ENCODE peak calls at places on chromosomes 7 and 10, in five cellular contexts. One of them, this sample, is unnamed.

GRCh38 chr7:150520145-150520544 is 5.5 kb downstream of the GIMAP7 start:
- DNase-seq in thyroid gland: no peak
- DNase-seq in BJ: no peak
- DNase-seq in dorsolateral prefrontal cortex: no peak
- DNase-seq in HCT116: no peak
- DNase-seq in this sample: no peak

GRCh38 chr10:132155723-132156381 is 30.9 kb upstream of the DPYSL4 start:
- DNase-seq in thyroid gland: no peak
- DNase-seq in BJ: no peak
- DNase-seq in dorsolateral prefrontal cortex: peak
- DNase-seq in HCT116: no peak
- DNase-seq in this sample: no peak

GRCh38 chr7:17298840-17299476 is 506 bp downstream of the AHR start:
- DNase-seq in thyroid gland: peak
- DNase-seq in BJ: no peak
- DNase-seq in dorsolateral prefrontal cortex: peak
- DNase-seq in HCT116: no peak
- DNase-seq in this sample: peak

GRCh38 chr7:55546826-55547225 is 25.5 kb downstream of the VOPP1 start:
- DNase-seq in thyroid gland: peak
- DNase-seq in BJ: peak
- DNase-seq in dorsolateral prefrontal cortex: peak
- DNase-seq in HCT116: peak
- DNase-seq in this sample: peak

GRCh38 chr10:103592186-103593021 is 98.9 kb downstream of the NEURL1 start:
- DNase-seq in thyroid gland: no peak
- DNase-seq in BJ: no peak
- DNase-seq in dorsolateral prefrontal cortex: no peak
- DNase-seq in HCT116: peak
- DNase-seq in this sample: peak

GRCh38 chr7:42046483-42046882 is 190.5 kb downstream of the GLI3 start:
- DNase-seq in thyroid gland: no peak
- DNase-seq in BJ: no peak
- DNase-seq in dorsolateral prefrontal cortex: no peak
- DNase-seq in HCT116: no peak
- DNase-seq in this sample: no peak

GRCh38 chr10:23469596-23470237 is 30.8 kb downstream of the OTUD1 start:
- DNase-seq in thyroid gland: peak
- DNase-seq in BJ: no peak
- DNase-seq in dorsolateral prefrontal cortex: no peak
- DNase-seq in HCT116: no peak
- DNase-seq in this sample: no peak

GRCh38 chr10:79079490-79080355 is 11.0 kb downstream of the ZMIZ1 start:
- DNase-seq in thyroid gland: peak
- DNase-seq in BJ: no peak
- DNase-seq in dorsolateral prefrontal cortex: no peak
- DNase-seq in HCT116: no peak
- DNase-seq in this sample: peak

GRCh38 chr7:12581897-12582296 is 11.4 kb downstream of the SCIN start:
- DNase-seq in thyroid gland: no peak
- DNase-seq in BJ: peak
- DNase-seq in dorsolateral prefrontal cortex: no peak
- DNase-seq in HCT116: no peak
- DNase-seq in this sample: no peak

GRCh38 chr10:47287365-47287802 is 12.6 kb upstream of the GDF10 start:
- DNase-seq in thyroid gland: no peak
- DNase-seq in BJ: no peak
- DNase-seq in dorsolateral prefrontal cortex: no peak
- DNase-seq in HCT116: no peak
- DNase-seq in this sample: no peak

GRCh38 chr7:42758124-42758523 is 153.7 kb downstream of the C7orf25 start:
- DNase-seq in thyroid gland: no peak
- DNase-seq in BJ: no peak
- DNase-seq in dorsolateral prefrontal cortex: no peak
- DNase-seq in HCT116: no peak
- DNase-seq in this sample: no peak

GRCh38 chr7:2253525-2254244 is 11.7 kb downstream of the NUDT1 start:
- DNase-seq in thyroid gland: no peak
- DNase-seq in BJ: no peak
- DNase-seq in dorsolateral prefrontal cortex: no peak
- DNase-seq in HCT116: no peak
- DNase-seq in this sample: no peak

GRCh38 chr10:79482721-79483120 is 29.6 kb upstream of the EIF5AL1 start:
- DNase-seq in thyroid gland: no peak
- DNase-seq in BJ: no peak
- DNase-seq in dorsolateral prefrontal cortex: no peak
- DNase-seq in HCT116: no peak
- DNase-seq in this sample: no peak

GRCh38 chr10:74988787-74989574 is 122.5 kb upstream of the SAMD8 start:
- DNase-seq in thyroid gland: no peak
- DNase-seq in BJ: no peak
- DNase-seq in dorsolateral prefrontal cortex: no peak
- DNase-seq in HCT116: no peak
- DNase-seq in this sample: no peak

GRCh38 chr10:74988055-74988773 is 123.2 kb upstream of the SAMD8 start:
- DNase-seq in thyroid gland: no peak
- DNase-seq in BJ: no peak
- DNase-seq in dorsolateral prefrontal cortex: no peak
- DNase-seq in HCT116: no peak
- DNase-seq in this sample: no peak

GRCh38 chr10:74992068-74992467 is 119.4 kb upstream of the SAMD8 start:
- DNase-seq in thyroid gland: no peak
- DNase-seq in BJ: no peak
- DNase-seq in dorsolateral prefrontal cortex: no peak
- DNase-seq in HCT116: no peak
- DNase-seq in this sample: no peak

GRCh38 chr10:74993649-74994048 is 117.8 kb upstream of the SAMD8 start:
- DNase-seq in thyroid gland: no peak
- DNase-seq in BJ: no peak
- DNase-seq in dorsolateral prefrontal cortex: no peak
- DNase-seq in HCT116: no peak
- DNase-seq in this sample: no peak

DNA sequence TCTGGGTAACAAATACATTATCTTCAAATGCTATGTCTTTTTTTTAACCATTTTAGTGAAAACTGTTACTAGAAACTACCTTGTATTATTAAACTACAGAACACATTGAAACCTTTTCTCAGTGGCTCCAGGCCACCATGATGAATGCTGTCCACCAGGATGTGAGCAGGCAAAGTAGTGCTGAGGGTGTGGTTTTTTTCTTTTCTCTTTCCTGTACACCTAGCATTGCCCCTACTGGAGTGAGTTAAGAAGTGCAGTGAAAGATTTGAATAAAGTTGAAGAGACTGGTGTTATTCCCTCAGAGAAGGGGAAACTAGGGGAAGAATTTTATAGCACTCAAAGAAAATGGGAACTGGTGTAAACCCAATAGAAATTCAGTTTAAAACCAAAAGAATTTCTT is 120.0 kb upstream of the SAMD8 start:
- DNase-seq in thyroid gland: no peak
- DNase-seq in BJ: no peak
- DNase-seq in dorsolateral prefrontal cortex: no peak
- DNase-seq in HCT116: peak
- DNase-seq in this sample: peak
- TF ChIP-seq CTCF in thyroid gland: no peak
- TF ChIP-seq CTCF in BJ: peak
- TF ChIP-seq CTCF in dorsolateral prefrontal cortex: no peak
- TF ChIP-seq CTCF in HCT116: peak
- TF ChIP-seq CTCF in this sample: peak

DNA sequence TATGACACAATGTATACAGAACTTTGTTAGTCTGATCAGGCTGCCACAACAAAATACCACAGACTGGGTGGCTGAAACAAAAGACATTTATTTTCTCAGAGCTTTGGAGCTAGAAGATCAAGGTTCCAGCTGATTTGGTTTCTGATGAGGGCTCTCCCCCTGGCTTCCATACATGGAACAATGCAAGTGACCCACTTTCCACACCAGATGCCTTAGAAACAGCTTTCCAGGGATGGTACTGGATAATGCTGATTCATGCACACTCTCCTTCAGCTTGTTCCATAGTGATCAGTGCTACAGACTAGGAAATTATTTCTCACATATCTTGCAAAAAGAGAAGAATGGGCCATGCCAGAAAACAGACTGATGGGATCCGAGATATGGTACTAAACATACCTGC is 1274.9 kb upstream of the SORCS1 start:
- DNase-seq in thyroid gland: no peak
- DNase-seq in BJ: no peak
- DNase-seq in dorsolateral prefrontal cortex: no peak
- DNase-seq in HCT116: no peak
- DNase-seq in this sample: no peak
- TF ChIP-seq CTCF in thyroid gland: no peak
- TF ChIP-seq CTCF in BJ: no peak
- TF ChIP-seq CTCF in dorsolateral prefrontal cortex: no peak
- TF ChIP-seq CTCF in HCT116: no peak
- TF ChIP-seq CTCF in this sample: no peak

GRCh38 chr7:149071182-149071635 is 19.3 kb downstream of the ZNF786 start:
- DNase-seq in thyroid gland: no peak
- DNase-seq in BJ: no peak
- DNase-seq in dorsolateral prefrontal cortex: no peak
- DNase-seq in HCT116: no peak
- DNase-seq in this sample: peak

GRCh38 chr7:149072438-149072775 is 18.1 kb downstream of the ZNF786 start:
- DNase-seq in thyroid gland: peak
- DNase-seq in BJ: no peak
- DNase-seq in dorsolateral prefrontal cortex: no peak
- DNase-seq in HCT116: no peak
- DNase-seq in this sample: no peak

GRCh38 chr7:149070372-149071140 is 20.0 kb downstream of the ZNF786 start:
- DNase-seq in thyroid gland: no peak
- DNase-seq in BJ: no peak
- DNase-seq in dorsolateral prefrontal cortex: no peak
- DNase-seq in HCT116: no peak
- DNase-seq in this sample: peak

GRCh38 chr7:149074116-149074885 is 16.2 kb downstream of the ZNF786 start:
- DNase-seq in thyroid gland: no peak
- DNase-seq in BJ: no peak
- DNase-seq in dorsolateral prefrontal cortex: no peak
- DNase-seq in HCT116: no peak
- DNase-seq in this sample: no peak

GRCh38 chr7:149071641-149072437 is 18.7 kb downstream of the ZNF786 start:
- DNase-seq in thyroid gland: no peak
- DNase-seq in BJ: no peak
- DNase-seq in dorsolateral prefrontal cortex: no peak
- DNase-seq in HCT116: peak
- DNase-seq in this sample: peak
- TF ChIP-seq CTCF in thyroid gland: no peak
- TF ChIP-seq CTCF in BJ: peak
- TF ChIP-seq CTCF in dorsolateral prefrontal cortex: no peak
- TF ChIP-seq CTCF in HCT116: peak
- TF ChIP-seq CTCF in this sample: peak

GRCh38 chr7:106936236-106936635 is 71.2 kb downstream of the PIK3CG start:
- DNase-seq in thyroid gland: no peak
- DNase-seq in BJ: no peak
- DNase-seq in dorsolateral prefrontal cortex: no peak
- DNase-seq in HCT116: no peak
- DNase-seq in this sample: no peak
- TF ChIP-seq CTCF in thyroid gland: no peak
- TF ChIP-seq CTCF in BJ: no peak
- TF ChIP-seq CTCF in dorsolateral prefrontal cortex: no peak
- TF ChIP-seq CTCF in HCT116: no peak
- TF ChIP-seq CTCF in this sample: no peak

GRCh38 chr10:125555267-125555666 is 127.7 kb downstream of the TEX36 start:
- DNase-seq in thyroid gland: no peak
- DNase-seq in BJ: no peak
- DNase-seq in dorsolateral prefrontal cortex: no peak
- DNase-seq in HCT116: no peak
- DNase-seq in this sample: no peak

GRCh38 chr10:125551247-125551646 is 131.7 kb downstream of the TEX36 start:
- DNase-seq in thyroid gland: no peak
- DNase-seq in BJ: no peak
- DNase-seq in dorsolateral prefrontal cortex: no peak
- DNase-seq in HCT116: no peak
- DNase-seq in this sample: peak

GRCh38 chr10:125554753-125555152 is 128.2 kb downstream of the TEX36 start:
- DNase-seq in thyroid gland: no peak
- DNase-seq in BJ: no peak
- DNase-seq in dorsolateral prefrontal cortex: no peak
- DNase-seq in HCT116: no peak
- DNase-seq in this sample: no peak

GRCh38 chr10:125554016-125554703 is 128.8 kb downstream of the TEX36 start:
- DNase-seq in thyroid gland: no peak
- DNase-seq in BJ: no peak
- DNase-seq in dorsolateral prefrontal cortex: no peak
- DNase-seq in HCT116: no peak
- DNase-seq in this sample: peak

GRCh38 chr10:125553091-125553490 is 129.9 kb downstream of the TEX36 start:
- DNase-seq in thyroid gland: no peak
- DNase-seq in BJ: no peak
- DNase-seq in dorsolateral prefrontal cortex: no peak
- DNase-seq in HCT116: no peak
- DNase-seq in this sample: no peak
- TF ChIP-seq CTCF in thyroid gland: no peak
- TF ChIP-seq CTCF in BJ: no peak
- TF ChIP-seq CTCF in dorsolateral prefrontal cortex: no peak
- TF ChIP-seq CTCF in HCT116: no peak
- TF ChIP-seq CTCF in this sample: no peak

DNA sequence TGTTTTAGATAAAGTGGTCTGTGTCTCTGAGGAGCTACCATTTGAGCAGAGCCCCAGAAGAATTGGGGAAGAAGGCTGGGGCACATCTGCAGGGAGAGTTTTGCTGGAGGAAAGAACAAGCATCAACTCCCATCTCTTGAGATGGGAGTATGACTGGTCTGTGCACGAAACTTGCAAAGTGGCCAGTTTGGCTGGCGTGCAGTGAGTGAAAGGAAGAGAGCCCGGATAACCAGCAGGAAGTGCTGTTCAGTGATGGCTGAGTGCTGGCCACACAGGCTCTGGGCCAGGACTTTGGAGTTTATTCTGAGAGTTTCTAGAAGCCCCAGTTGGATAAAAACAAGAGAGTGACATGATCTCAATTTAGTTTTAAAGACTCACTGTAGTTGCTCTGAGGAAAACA is 34.4 kb upstream of the SVIL start:
- DNase-seq in thyroid gland: no peak
- DNase-seq in BJ: no peak
- DNase-seq in dorsolateral prefrontal cortex: no peak
- DNase-seq in HCT116: no peak
- DNase-seq in this sample: no peak
- TF ChIP-seq CTCF in thyroid gland: no peak
- TF ChIP-seq CTCF in BJ: no peak
- TF ChIP-seq CTCF in dorsolateral prefrontal cortex: no peak
- TF ChIP-seq CTCF in HCT116: no peak
- TF ChIP-seq CTCF in this sample: no peak

GRCh38 chr10:75203724-75204123 is 6.9 kb upstream of the VDAC2 start:
- DNase-seq in thyroid gland: no peak
- DNase-seq in BJ: no peak
- DNase-seq in dorsolateral prefrontal cortex: no peak
- DNase-seq in HCT116: no peak
- DNase-seq in this sample: no peak
- TF ChIP-seq CTCF in thyroid gland: no peak
- TF ChIP-seq CTCF in BJ: no peak
- TF ChIP-seq CTCF in dorsolateral prefrontal cortex: no peak
- TF ChIP-seq CTCF in HCT116: no peak
- TF ChIP-seq CTCF in this sample: no peak

DNA sequence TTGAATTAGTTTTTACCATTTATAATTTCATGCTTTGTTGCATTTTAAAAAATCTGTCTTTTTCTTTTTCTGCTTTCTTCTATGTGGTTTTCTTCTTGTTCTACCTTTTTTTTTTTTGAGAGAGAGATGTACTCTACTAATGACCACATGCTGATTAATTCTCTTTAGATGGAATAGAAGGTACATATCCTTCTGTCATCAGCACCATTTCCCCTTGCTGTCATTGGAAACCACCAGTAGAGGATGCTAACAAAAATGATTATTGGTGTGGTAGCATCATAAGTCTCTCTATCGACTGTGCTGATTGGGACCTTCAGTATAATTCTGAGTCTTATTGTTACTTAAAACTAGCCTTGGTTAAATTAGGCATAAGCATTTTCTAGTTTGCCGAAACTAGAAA is 3.6 kb downstream of the ZEB1 start:
- DNase-seq in thyroid gland: no peak
- DNase-seq in BJ: no peak
- DNase-seq in dorsolateral prefrontal cortex: no peak
- DNase-seq in HCT116: no peak
- DNase-seq in this sample: peak
- TF ChIP-seq CTCF in thyroid gland: no peak
- TF ChIP-seq CTCF in BJ: peak
- TF ChIP-seq CTCF in dorsolateral prefrontal cortex: peak
- TF ChIP-seq CTCF in HCT116: peak
- TF ChIP-seq CTCF in this sample: peak

This sample was measured in NB4.